ENCODE peak calls at places on chromosomes 6 and 20, in six cellular contexts. M, H, J, W, O and A are unnamed samples.

GRCh38 chr6:24064106-24064505 is 61.9 kb upstream of the NRSN1 start:
- DNase-seq in H (no peak), J (no peak), W (no peak), O (no peak), M (no peak), A (no peak)

GRCh38 chr6:327538-328183 is 35.4 kb downstream of the DUSP22 start:
- DNase-seq in J (no peak), W (no peak), O (peak), H (peak), M (peak), A (no peak)

GRCh38 chr20:53829706-53830521 is 236.3 kb upstream of the ZNF217 start:
- DNase-seq in H (peak), M (peak), J (no peak), O (peak), W (no peak), A (no peak)

GRCh38 chr20:56627122-56628014 is 1.7 kb upstream of the TFAP2C start:
- DNase-seq in M (no peak), O (no peak), H (no peak), W (no peak), J (no peak), A (peak)

GRCh38 chr20:62740286-62741141 is 31.9 kb downstream of the NTSR1 start:
- DNase-seq in W (peak), H (peak), O (peak), M (peak), J (peak), A (peak)

GRCh38 chr6:10343320-10343719 is 71.6 kb downstream of the TFAP2A start:
- DNase-seq in J (no peak), H (no peak), M (no peak), O (no peak), W (no peak), A (no peak)

GRCh38 chr6:43359381-43359780 is 10.1 kb downstream of the ZNF318 start:
- DNase-seq in O (no peak), H (no peak), M (no peak), W (no peak), J (no peak), A (no peak)

GRCh38 chr6:30893001-30893591 is 8.8 kb downstream of the DDR1 start:
- DNase-seq in O (no peak), H (no peak), J (no peak), W (no peak), M (no peak), A (no peak)

GRCh38 chr6:28371280-28371679 is 21.5 kb downstream of the ZKSCAN3 start:
- DNase-seq in H (no peak), W (no peak), M (no peak), O (no peak), J (no peak), A (no peak)

GRCh38 chr20:43744966-43745733 is 18.3 kb upstream of the GTSF1L start:
- DNase-seq in W (no peak), M (no peak), H (peak), J (no peak), O (no peak), A (no peak)

GRCh38 chr6:155417454-155417853 is 38.2 kb downstream of the NOX3 start:
- DNase-seq in W (no peak), M (peak), J (no peak), O (no peak), H (no peak), A (no peak)

GRCh38 chr6:90217621-90218496 is 78.8 kb downstream of the BACH2 start:
- DNase-seq in W (no peak), J (peak), M (no peak), O (no peak), H (no peak), A (no peak)

GRCh38 chr6:157491571-157492232 is 110.7 kb downstream of the ZDHHC14 start:
- DNase-seq in W (no peak), M (no peak), H (no peak), J (no peak), O (no peak), A (no peak)

GRCh38 chr20:10705801-10706459 is 32.1 kb upstream of the JAG1 start:
- DNase-seq in J (no peak), H (no peak), O (no peak), M (no peak), W (no peak), A (no peak)

GRCh38 chr20:23157741-23158140 is 71.6 kb upstream of the CD93 start:
- DNase-seq in W (no peak), H (no peak), J (no peak), M (no peak), O (no peak), A (no peak)

GRCh38 chr6:87164004-87164403 is 8.6 kb downstream of the ZNF292 start:
- DNase-seq in M (no peak), W (no peak), O (no peak), J (no peak), H (no peak), A (no peak)

GRCh38 chr6:35078896-35079295 is 62.2 kb downstream of the TCP11 start:
- DNase-seq in J (no peak), H (no peak), O (no peak), M (no peak), W (no peak), A (no peak)

GRCh38 chr6:108114861-108115597 is 40.5 kb upstream of the OSTM1 start:
- DNase-seq in O (peak), H (peak), M (peak), J (no peak), W (no peak), A (peak)

GRCh38 chr6:159935633-159936032 is 33.2 kb upstream of the IGF2R start:
- DNase-seq in O (peak), J (no peak), W (no peak), M (peak), H (peak), A (no peak)

GRCh38 chr20:12528591-12529041 is 480.2 kb upstream of the SPTLC3 start:
- DNase-seq in O (no peak), W (no peak), H (no peak), M (no peak), J (no peak), A (peak)

GRCh38 chr20:32582659-32583580 is 2.2 kb downstream of the NOL4L start:
- DNase-seq in M (no peak), O (no peak), H (peak), W (no peak), J (no peak), A (peak)

GRCh38 chr6:158283304-158284005 is 28.8 kb upstream of the TULP4 start:
- DNase-seq in J (no peak), M (peak), O (peak), H (peak), W (peak), A (peak)

DNA sequence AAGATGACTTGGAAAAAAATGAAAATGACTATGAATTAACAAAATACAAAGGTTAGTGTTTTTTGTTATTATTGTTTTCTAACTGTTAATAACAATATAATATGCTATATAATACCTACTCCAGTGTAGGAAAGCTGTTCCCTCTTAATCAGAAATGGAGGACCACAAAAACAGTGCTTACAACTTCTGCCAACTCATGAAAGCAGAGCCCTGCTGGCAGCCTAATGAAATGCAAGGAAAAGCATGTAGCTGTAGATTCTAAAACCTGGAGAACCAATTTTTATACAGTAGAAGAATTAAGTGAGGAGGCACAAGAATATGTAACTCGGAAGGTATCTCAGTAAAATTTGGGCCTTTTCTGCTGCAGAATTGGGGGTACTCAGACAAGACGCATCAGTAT is 29.4 kb downstream of the PHIP start:
- DNase-seq in O (peak), J (no peak), H (peak), W (no peak), M (peak), A (peak)
- TF ChIP-seq CTCF in O (peak), J (peak), H (peak), W (peak), M (peak), A (peak)

DNA sequence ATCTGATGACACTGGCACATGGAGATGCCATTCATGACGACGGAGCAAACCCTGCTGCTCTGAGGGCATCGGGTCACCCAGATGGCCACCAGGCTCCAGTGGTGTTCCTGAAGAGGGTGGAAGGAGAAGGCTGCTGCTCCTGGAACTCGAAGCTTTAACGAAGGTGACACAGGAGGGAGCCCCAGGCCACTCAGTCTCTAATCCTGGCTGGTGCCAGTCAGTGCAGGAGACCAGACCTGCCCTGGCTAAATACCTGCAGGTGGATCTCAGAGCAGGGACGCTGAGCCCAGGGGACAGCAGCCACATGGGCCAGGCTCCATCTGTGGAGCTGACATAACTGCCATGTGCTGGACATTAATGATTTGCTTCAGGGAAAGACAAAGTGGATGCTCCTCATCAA is 90.4 kb downstream of the FAM50B start:
- DNase-seq in W (no peak), M (no peak), J (no peak), O (no peak), H (no peak), A (no peak)
- TF ChIP-seq CTCF in W (no peak), M (no peak), J (no peak), O (no peak), H (no peak), A (no peak)

DNA sequence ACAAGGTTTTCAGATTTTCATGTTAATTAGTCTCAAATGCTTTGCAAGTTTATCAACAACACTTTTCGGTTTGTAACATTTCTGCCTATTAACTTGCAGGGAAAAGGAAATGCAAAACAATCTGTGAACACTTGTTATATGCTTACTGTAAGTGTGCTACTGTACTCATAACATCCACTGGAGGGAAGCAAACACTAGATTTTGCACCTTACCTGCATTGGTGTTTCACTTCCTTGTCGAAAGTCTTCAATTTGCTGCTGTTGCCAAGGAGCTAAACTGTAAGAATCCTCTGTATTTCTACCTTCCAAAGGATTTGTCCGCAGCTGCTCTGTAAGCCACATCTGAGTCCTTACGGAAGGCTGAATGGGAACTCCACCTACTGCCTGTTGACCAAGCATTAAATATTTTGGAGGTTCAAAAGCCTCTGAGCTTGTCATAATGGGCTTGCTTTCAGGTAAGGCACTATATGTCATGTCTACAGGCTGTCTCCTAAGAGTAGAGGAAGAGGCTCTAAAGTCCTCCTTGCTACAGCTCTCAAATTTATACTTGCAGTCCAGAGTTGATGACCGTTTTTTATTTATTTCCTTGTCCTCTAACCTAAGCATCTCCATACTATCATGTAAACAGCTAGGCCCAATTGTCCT is 17.3 kb downstream of the PLN start:
- DNase-seq in J (no peak), M (no peak), H (no peak), O (no peak), W (no peak), A (no peak)
- TF ChIP-seq CTCF in J (peak), M (peak), H (peak), O (peak), W (peak), A (peak)

GRCh38 chr6:75233097-75233615 is 10.4 kb downstream of the COX7A2 start:
- DNase-seq in J (no peak), M (no peak), W (no peak), H (no peak), O (no peak), A (no peak)

GRCh38 chr6:75235271-75235670 is 8.3 kb downstream of the COX7A2 start:
- DNase-seq in O (no peak), W (no peak), J (no peak), M (no peak), H (no peak), A (no peak)

GRCh38 chr6:75236630-75237029 is 7.0 kb downstream of the COX7A2 start:
- DNase-seq in O (no peak), M (no peak), J (no peak), H (no peak), W (no peak), A (no peak)

GRCh38 chr6:75234126-75234865 is 9.3 kb downstream of the COX7A2 start:
- DNase-seq in W (no peak), O (no peak), M (no peak), H (no peak), J (no peak), A (no peak)

GRCh38 chr6:75230484-75231325 is 12.9 kb downstream of the COX7A2 start:
- DNase-seq in H (peak), M (peak), W (no peak), J (no peak), O (peak), A (peak)
- TF ChIP-seq CTCF in H (peak), M (peak), W (peak), J (no peak), O (peak), A (peak)

GRCh38 chr6:146770275-146770964 is 171.6 kb downstream of the ADGB start:
- DNase-seq in M (no peak), O (no peak), H (no peak), J (no peak), W (no peak), A (no peak)
- TF ChIP-seq CTCF in M (no peak), O (no peak), H (no peak), J (no peak), W (no peak), A (no peak)

DNA sequence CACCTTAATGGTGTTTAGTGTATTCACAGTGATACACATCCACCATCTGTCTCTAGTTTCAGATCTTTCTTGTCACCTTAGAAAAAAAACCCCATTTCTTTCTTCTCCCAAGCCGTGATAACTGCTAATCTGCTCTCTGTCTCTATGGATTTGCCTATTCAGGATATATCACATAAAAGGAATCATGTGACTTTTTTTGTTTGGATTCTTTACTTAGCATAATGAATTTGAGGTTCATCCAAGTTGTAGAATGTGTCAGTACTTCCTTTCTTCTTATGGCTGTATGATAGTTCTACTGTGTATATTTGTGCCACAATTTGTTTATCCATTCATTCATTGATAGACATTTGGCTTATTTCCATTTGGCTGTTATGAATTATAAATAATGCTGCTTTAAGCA is 57.1 kb downstream of the ITCH start:
- DNase-seq in O (no peak), W (no peak), H (no peak), M (no peak), J (no peak), A (no peak)
- TF ChIP-seq CTCF in O (no peak), W (no peak), H (no peak), M (no peak), J (no peak), A (no peak)

GRCh38 chr6:64145658-64146057 is 510.1 kb downstream of the PHF3 start:
- DNase-seq in H (no peak), M (no peak), J (no peak), O (no peak), W (no peak), A (no peak)

GRCh38 chr6:64146094-64146493 is 510.5 kb downstream of the PHF3 start:
- DNase-seq in H (no peak), O (no peak), J (no peak), W (no peak), M (no peak), A (no peak)
- TF ChIP-seq CTCF in H (no peak), O (no peak), J (no peak), W (no peak), M (no peak), A (no peak)

DNA sequence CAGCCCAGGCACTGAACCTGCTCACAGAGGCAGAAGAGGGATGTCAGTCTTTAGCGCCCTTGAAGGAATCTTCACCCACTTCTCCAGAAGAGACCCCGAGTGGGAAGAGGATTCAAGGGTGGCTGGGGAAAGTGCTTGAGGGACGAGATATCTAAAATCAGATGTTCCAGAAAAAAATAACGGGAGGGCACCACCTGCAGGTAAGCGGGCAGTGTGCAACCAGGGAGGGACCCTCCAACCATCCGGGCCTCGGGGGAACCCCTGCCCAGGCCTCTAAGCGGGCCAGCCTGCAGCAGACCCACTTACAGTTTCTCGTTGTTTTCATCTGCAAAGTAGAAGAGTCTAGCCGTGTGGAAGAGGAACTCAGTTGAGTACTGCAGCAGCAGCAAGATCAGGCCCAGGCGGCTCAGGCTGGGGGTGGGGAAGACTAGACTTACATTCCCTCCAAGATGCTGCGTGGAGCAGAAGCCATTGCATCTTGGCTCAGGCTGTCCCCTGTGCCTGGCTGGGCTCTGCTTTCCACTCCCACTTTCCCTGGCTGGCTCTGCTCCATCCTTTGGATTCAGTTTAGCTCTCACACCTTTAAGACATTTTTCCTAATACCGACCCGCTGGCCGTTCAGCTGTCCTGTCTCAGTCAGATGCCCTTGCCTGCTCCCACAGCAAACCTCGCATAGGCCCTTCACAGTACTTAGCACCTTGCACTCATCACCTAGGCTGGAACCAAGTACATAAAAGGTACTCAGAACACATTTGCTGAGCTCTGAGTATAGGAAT is 70.9 kb downstream of the TRAM2 start:
- DNase-seq in W (no peak), H (no peak), J (no peak), M (no peak), O (no peak), A (no peak)
- TF ChIP-seq CTCF in W (no peak), H (peak), J (no peak), M (peak), O (no peak), A (no peak)